ENCODE peak calls at places on chromosome 11, in five cellular contexts. G is mesendoderm, F is dorsolateral prefrontal cortex, O is heart right ventricle, X is foreskin fibroblast. K is an unnamed sample.

GRCh38 chr11:122791836-122792235 is 46.5 kb upstream of the CRTAM start:
- DNase-seq in F (peak; percentile 55), G (no peak), X (peak; percentile 75), O (no peak), K (peak; percentile 30)

GRCh38 chr11:33438311-33438710 is 181.1 kb downstream of the HIPK3 start:
- DNase-seq in O (no peak), G (no peak), X (no peak), F (no peak), K (no peak)

GRCh38 chr11:62889126-62889483 is 8.4 kb downstream of the SLC3A2 start:
- DNase-seq in F (no peak), G (no peak), X (no peak), O (no peak), K (no peak)

GRCh38 chr11:119094816-119095065 is 6.9 kb downstream of the DPAGT1 start:
- DNase-seq in O (peak; percentile 79), X (peak; percentile 95), F (peak; percentile 84), G (no peak), K (no peak)

GRCh38 chr11:64125676-64126075 is 40.2 kb downstream of the MACROD1 start:
- DNase-seq in O (no peak), X (no peak), G (no peak), F (no peak), K (no peak)

GRCh38 chr11:34732831-34733230 is 111.9 kb downstream of the EHF start:
- DNase-seq in G (no peak), F (no peak), O (no peak), X (no peak), K (no peak)

GRCh38 chr11:17631702-17632365 is 84.8 kb downstream of the OTOG start:
- DNase-seq in O (no peak), F (no peak), G (no peak), X (no peak), K (no peak)

GRCh38 chr11:111634981-111635705 is 32.9 kb downstream of the SIK2 start:
- DNase-seq in G (no peak), F (no peak), O (no peak), X (peak; percentile 60), K (no peak)

GRCh38 chr11:110565690-110566336 is 136.1 kb downstream of the FDX1 start:
- DNase-seq in X (no peak), F (no peak), G (no peak), O (no peak), K (no peak)

GRCh38 chr11:32555091-32555490 is 28.5 kb upstream of the EIF3M start:
- DNase-seq in G (no peak), O (no peak), X (no peak), F (no peak), K (no peak)

GRCh38 chr11:10588904-10589303 is 20.4 kb upstream of the LYVE1 start:
- DNase-seq in F (no peak), O (no peak), G (peak; percentile 67), X (peak; percentile 45), K (no peak)

GRCh38 chr11:121439337-121439736 is 12.8 kb upstream of the SORL1 start:
- DNase-seq in O (no peak), G (no peak), X (no peak), F (no peak), K (no peak)

GRCh38 chr11:113274708-113275582 is 39.4 kb upstream of the TTC12 start:
- DNase-seq in F (peak; percentile 42), O (no peak), G (peak; percentile 67), X (no peak), K (no peak)

GRCh38 chr11:70783356-70783755 is 385.0 kb downstream of the CTTN start:
- DNase-seq in F (no peak), G (no peak), X (peak; percentile 59), O (no peak), K (no peak)

GRCh38 chr11:68904458-68904847 is 762 bp downstream of the IGHMBP2 start:
- DNase-seq in X (no peak), O (no peak), F (no peak), G (no peak), K (no peak)

GRCh38 chr11:64342869-64343739 is 3.1 kb downstream of the CCDC88B start:
- DNase-seq in O (no peak), F (no peak), G (no peak), X (no peak), K (no peak)

GRCh38 chr11:19076744-19077589 is 16.4 kb upstream of the MRGPRX2 start:
- DNase-seq in O (peak; percentile 34), G (peak; percentile 51), X (peak; percentile 65), F (peak; percentile 59), K (no peak)

GRCh38 chr11:31764766-31765165 is 46.4 kb downstream of the PAX6 start:
- DNase-seq in O (no peak), F (no peak), G (no peak), X (no peak), K (no peak)

GRCh38 chr11:8192016-8192895 is 23.4 kb upstream of the RIC3 start:
- DNase-seq in O (peak; percentile 63), G (peak; percentile 88), F (peak; percentile 82), X (peak; percentile 83), K (peak; percentile 32)

GRCh38 chr11:117230981-117231636 is 764 bp downstream of the PCSK7 start:
- DNase-seq in X (no peak), O (no peak), F (no peak), G (no peak), K (no peak)

GRCh38 chr11:102666331-102666957 is 39.1 kb downstream of the MMP27 start:
- DNase-seq in F (no peak), O (no peak), X (peak; percentile 75), G (peak; percentile 67), K (peak; percentile 13)

GRCh38 chr11:74134661-74135515 is 35.9 kb downstream of the C2CD3 start:
- DNase-seq in G (no peak), O (no peak), X (peak; percentile 44), F (no peak), K (no peak)

GRCh38 chr11:123505546-123506299 is 75.7 kb downstream of the GRAMD1B start:
- DNase-seq in F (peak; percentile 64), G (peak; percentile 82), O (no peak), X (no peak), K (no peak)

GRCh38 chr11:73367482-73368024 is 8.6 kb upstream of the RELT start:
- DNase-seq in F (no peak), O (no peak), G (no peak), X (no peak), K (no peak)

GRCh38 chr11:80424012-80424695 is 983.3 kb upstream of the TENM4 start:
- DNase-seq in G (peak; percentile 63), O (no peak), X (no peak), F (no peak), K (no peak)

GRCh38 chr11:85694385-85694980 is 8.5 kb upstream of the CCDC89 start:
- DNase-seq in G (peak; percentile 46), X (peak; percentile 71), F (no peak), O (no peak), K (no peak)

GRCh38 chr11:117933930-117934329 is 4.7 kb upstream of the TMPRSS13 start:
- DNase-seq in F (no peak), O (no peak), X (no peak), G (peak; percentile 86), K (no peak)

GRCh38 chr11:88297320-88298263 is 39.9 kb downstream of the CTSC start:
- DNase-seq in G (peak; percentile 83), X (no peak), O (no peak), F (no peak), K (no peak)

GRCh38 chr11:45273509-45273908 is 12.6 kb downstream of the SYT13 start:
- DNase-seq in G (no peak), O (no peak), F (no peak), X (no peak), K (no peak)

GRCh38 chr11:84886344-84886743 is 740.8 kb downstream of the DLG2 start:
- DNase-seq in G (no peak), O (peak; percentile 13), X (no peak), F (no peak), K (no peak)

GRCh38 chr11:121464352-121464946 is 11.7 kb upstream of the SORL1-AS1 start:
- DNase-seq in O (peak; percentile 63), X (peak; percentile 92), G (peak; percentile 86), F (peak; percentile 86), K (peak; percentile 75)

GRCh38 chr11:61609000-61609969 is 28.4 kb upstream of the SYT7 start:
- DNase-seq in O (no peak), X (no peak), G (no peak), F (no peak), K (no peak)

GRCh38 chr11:119093951-119094815 is 7.5 kb downstream of the DPAGT1 start:
- DNase-seq in F (peak; percentile 17), X (peak; percentile 70), G (no peak), O (no peak), K (no peak)

DNA sequence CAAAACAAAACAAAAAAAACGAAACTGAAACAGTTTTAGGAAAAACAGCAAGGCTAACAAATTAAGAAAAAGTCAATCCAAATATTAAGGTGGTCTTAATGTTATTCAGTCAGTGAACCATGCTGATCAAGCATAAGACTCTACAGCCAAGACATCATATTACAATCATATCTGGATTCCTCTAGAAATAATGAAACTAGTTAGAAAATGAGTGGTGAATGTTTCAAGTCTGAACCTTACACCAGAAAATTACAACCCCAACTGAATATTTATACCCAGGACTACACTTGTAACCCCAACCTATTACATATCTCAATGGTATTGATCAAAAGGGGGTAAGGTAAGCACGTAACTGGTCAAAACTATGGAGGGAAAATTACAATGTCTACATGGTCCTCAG is 48.8 kb downstream of the ACAT1 start:
- DNase-seq in O (no peak), X (no peak), F (no peak), G (no peak), K (no peak)
- H3K4me3 ChIP-seq in O (peak overlapping the region; percentile 36), X (no peak overlapping the region), F (no peak overlapping the region), G (no peak overlapping the region), K (no peak overlapping the region)

DNA sequence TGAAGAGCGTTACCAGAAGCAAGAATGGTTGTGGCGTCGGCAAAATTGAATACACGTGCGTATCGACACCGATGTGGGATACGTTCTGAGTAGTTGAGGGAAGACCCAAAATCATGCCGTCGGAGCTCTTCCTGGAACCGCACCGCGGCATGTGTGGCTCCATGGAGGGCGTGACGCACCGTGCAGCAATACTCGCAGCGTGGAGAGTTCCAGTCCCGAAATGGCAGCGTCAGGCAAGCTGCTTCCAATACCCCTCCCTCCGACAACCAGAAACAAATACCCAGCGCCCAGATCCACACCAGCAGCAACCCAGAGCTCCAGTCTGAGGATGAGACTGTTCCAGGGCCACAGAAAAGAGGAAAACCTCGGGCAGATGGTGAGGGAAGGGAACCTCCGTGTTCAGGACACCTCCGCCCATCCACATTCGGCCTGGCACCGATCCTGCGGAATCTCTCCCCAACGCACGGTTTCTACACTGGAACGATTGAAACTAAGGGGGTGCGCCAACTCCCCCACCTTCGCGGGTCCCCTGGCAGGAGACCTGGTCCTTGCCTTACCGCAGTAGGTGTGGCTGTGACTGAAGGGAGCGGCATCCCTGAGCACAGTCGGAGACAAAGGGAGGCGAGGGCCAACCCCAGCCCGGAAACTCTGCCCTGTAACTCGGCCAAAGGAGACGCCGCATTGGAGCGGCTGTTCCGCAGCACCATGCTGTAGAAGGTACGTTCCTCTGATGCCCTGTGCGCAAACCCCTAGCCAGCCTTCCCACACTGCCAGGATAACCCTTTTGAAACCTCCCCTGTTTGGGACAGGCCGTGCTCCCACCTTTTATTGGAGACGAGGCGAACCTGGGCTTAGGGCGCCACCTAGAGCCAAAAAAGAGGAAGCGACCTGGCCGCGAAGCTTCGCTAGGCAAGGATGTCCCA is 28.3 kb downstream of the DBX1 start:
- DNase-seq in F (peak; percentile 63), G (peak; percentile 82), X (peak; percentile 84), O (peak; percentile 45), K (peak; percentile 23)
- H3K4me3 ChIP-seq in F (peak overlapping the region; percentile 50), G (peak overlapping the region; percentile 39), X (peak overlapping the region; percentile 62), O (peak overlapping the region; percentile 71), K (peak overlapping the region; percentile 63)

GRCh38 chr11:75720639-75721038 is 3.0 kb downstream of the MOGAT2 start:
- DNase-seq in F (no peak), O (no peak), G (no peak), X (no peak), K (no peak)
- H3K4me3 ChIP-seq in F (no peak overlapping the region), O (no peak overlapping the region), G (no peak overlapping the region), X (no peak overlapping the region), K (no peak overlapping the region)

GRCh38 chr11:72154816-72155215 is 19.3 kb downstream of the FOLR3 start:
- DNase-seq in F (no peak), G (no peak), O (no peak), X (no peak), K (no peak)
- H3K4me3 ChIP-seq in F (no peak overlapping the region), G (no peak overlapping the region), O (no peak overlapping the region), X (no peak overlapping the region), K (no peak overlapping the region)

K was measured in AG04450.